ENCODE peak calls at places on chromosomes 5 and 9, in seven cellular contexts. One of them, this sample, is unnamed.

GRCh38 chr5:14265574-14265973 is 122.4 kb downstream of the TRIO start:
- DNase-seq in nephron progenitor cell: no peak
- DNase-seq in fibroblast of mammary gland: peak
- DNase-seq in GM13977: no peak
- DNase-seq in PC-9: peak
- DNase-seq in foreskin fibroblast: peak
- DNase-seq in GM20000: no peak
- DNase-seq in this sample: no peak

GRCh38 chr5:118253401-118254061 is 734.8 kb downstream of the DTWD2 start:
- DNase-seq in GM20000: no peak
- DNase-seq in GM13977: no peak
- DNase-seq in nephron progenitor cell: no peak
- DNase-seq in foreskin fibroblast: no peak
- DNase-seq in fibroblast of mammary gland: no peak
- DNase-seq in PC-9: no peak
- DNase-seq in this sample: no peak

GRCh38 chr5:6717687-6718086 is 4.5 kb downstream of the TENT4A start:
- DNase-seq in GM13977: no peak
- DNase-seq in nephron progenitor cell: no peak
- DNase-seq in fibroblast of mammary gland: no peak
- DNase-seq in GM20000: no peak
- DNase-seq in PC-9: no peak
- DNase-seq in foreskin fibroblast: no peak
- DNase-seq in this sample: no peak

GRCh38 chr5:149618581-149619248 is 37.4 kb downstream of the ARHGEF37 start:
- DNase-seq in fibroblast of mammary gland: peak
- DNase-seq in foreskin fibroblast: peak
- DNase-seq in PC-9: peak
- DNase-seq in GM20000: peak
- DNase-seq in nephron progenitor cell: peak
- DNase-seq in GM13977: peak
- DNase-seq in this sample: peak

GRCh38 chr5:51650824-51651223 is 267.6 kb downstream of the ISL1 start:
- DNase-seq in PC-9: no peak
- DNase-seq in nephron progenitor cell: no peak
- DNase-seq in GM20000: no peak
- DNase-seq in GM13977: no peak
- DNase-seq in fibroblast of mammary gland: no peak
- DNase-seq in foreskin fibroblast: no peak
- DNase-seq in this sample: no peak

GRCh38 chr9:110502842-110503241 is 76.7 kb downstream of the SVEP1 start:
- DNase-seq in fibroblast of mammary gland: no peak
- DNase-seq in PC-9: no peak
- DNase-seq in GM13977: no peak
- DNase-seq in GM20000: no peak
- DNase-seq in nephron progenitor cell: no peak
- DNase-seq in foreskin fibroblast: no peak
- DNase-seq in this sample: no peak

GRCh38 chr5:124239572-124239971 is 506.9 kb downstream of the ZNF608 start:
- DNase-seq in GM13977: no peak
- DNase-seq in nephron progenitor cell: no peak
- DNase-seq in fibroblast of mammary gland: peak
- DNase-seq in foreskin fibroblast: no peak
- DNase-seq in GM20000: no peak
- DNase-seq in PC-9: no peak
- DNase-seq in this sample: no peak

GRCh38 chr5:61467766-61468482 is 135.9 kb downstream of the ZSWIM6 start:
- DNase-seq in foreskin fibroblast: no peak
- DNase-seq in GM13977: no peak
- DNase-seq in fibroblast of mammary gland: peak
- DNase-seq in PC-9: peak
- DNase-seq in nephron progenitor cell: no peak
- DNase-seq in GM20000: no peak
- DNase-seq in this sample: no peak

GRCh38 chr5:135491552-135492318 is 39.6 kb upstream of the TIFAB start:
- DNase-seq in PC-9: peak
- DNase-seq in GM13977: no peak
- DNase-seq in foreskin fibroblast: no peak
- DNase-seq in nephron progenitor cell: peak
- DNase-seq in fibroblast of mammary gland: no peak
- DNase-seq in GM20000: no peak
- DNase-seq in this sample: no peak

GRCh38 chr5:173895766-173896165 is 7.6 kb downstream of the CPEB4 start:
- DNase-seq in foreskin fibroblast: no peak
- DNase-seq in fibroblast of mammary gland: no peak
- DNase-seq in GM20000: no peak
- DNase-seq in nephron progenitor cell: no peak
- DNase-seq in GM13977: no peak
- DNase-seq in PC-9: no peak
- DNase-seq in this sample: no peak
- TF ChIP-seq CTCF in foreskin fibroblast: no peak
- TF ChIP-seq CTCF in fibroblast of mammary gland: no peak
- TF ChIP-seq CTCF in GM20000: no peak
- TF ChIP-seq CTCF in nephron progenitor cell: no peak
- TF ChIP-seq CTCF in GM13977: no peak
- TF ChIP-seq CTCF in PC-9: no peak
- TF ChIP-seq CTCF in this sample: no peak

GRCh38 chr5:23740029-23740428 is 232.6 kb downstream of the PRDM9 start:
- DNase-seq in fibroblast of mammary gland: peak
- DNase-seq in nephron progenitor cell: no peak
- DNase-seq in GM13977: no peak
- DNase-seq in foreskin fibroblast: no peak
- DNase-seq in GM20000: no peak
- DNase-seq in PC-9: no peak
- DNase-seq in this sample: no peak

GRCh38 chr5:23742701-23743100 is 235.3 kb downstream of the PRDM9 start:
- DNase-seq in PC-9: no peak
- DNase-seq in GM13977: no peak
- DNase-seq in foreskin fibroblast: no peak
- DNase-seq in fibroblast of mammary gland: peak
- DNase-seq in nephron progenitor cell: no peak
- DNase-seq in GM20000: no peak
- DNase-seq in this sample: no peak
- TF ChIP-seq CTCF in PC-9: no peak
- TF ChIP-seq CTCF in GM13977: no peak
- TF ChIP-seq CTCF in foreskin fibroblast: no peak
- TF ChIP-seq CTCF in fibroblast of mammary gland: no peak
- TF ChIP-seq CTCF in nephron progenitor cell: no peak
- TF ChIP-seq CTCF in GM20000: no peak
- TF ChIP-seq CTCF in this sample: no peak

GRCh38 chr5:36932699-36933098 is 56.1 kb downstream of the NIPBL start:
- DNase-seq in foreskin fibroblast: no peak
- DNase-seq in PC-9: no peak
- DNase-seq in GM13977: no peak
- DNase-seq in GM20000: no peak
- DNase-seq in fibroblast of mammary gland: no peak
- DNase-seq in nephron progenitor cell: no peak
- DNase-seq in this sample: no peak

GRCh38 chr5:36936309-36936708 is 59.7 kb downstream of the NIPBL start:
- DNase-seq in fibroblast of mammary gland: no peak
- DNase-seq in nephron progenitor cell: no peak
- DNase-seq in foreskin fibroblast: no peak
- DNase-seq in GM13977: no peak
- DNase-seq in GM20000: no peak
- DNase-seq in PC-9: no peak
- DNase-seq in this sample: no peak

GRCh38 chr5:36934740-36935356 is 58.3 kb downstream of the NIPBL start:
- DNase-seq in PC-9: no peak
- DNase-seq in GM20000: no peak
- DNase-seq in nephron progenitor cell: no peak
- DNase-seq in GM13977: no peak
- DNase-seq in fibroblast of mammary gland: peak
- DNase-seq in foreskin fibroblast: no peak
- DNase-seq in this sample: no peak

GRCh38 chr5:36938129-36938528 is 61.6 kb downstream of the NIPBL start:
- DNase-seq in GM13977: no peak
- DNase-seq in nephron progenitor cell: no peak
- DNase-seq in GM20000: no peak
- DNase-seq in PC-9: no peak
- DNase-seq in foreskin fibroblast: no peak
- DNase-seq in fibroblast of mammary gland: no peak
- DNase-seq in this sample: no peak

GRCh38 chr5:36935805-36936204 is 59.2 kb downstream of the NIPBL start:
- DNase-seq in PC-9: no peak
- DNase-seq in fibroblast of mammary gland: no peak
- DNase-seq in GM20000: no peak
- DNase-seq in foreskin fibroblast: no peak
- DNase-seq in GM13977: no peak
- DNase-seq in nephron progenitor cell: no peak
- DNase-seq in this sample: no peak
- TF ChIP-seq CTCF in PC-9: no peak
- TF ChIP-seq CTCF in fibroblast of mammary gland: no peak
- TF ChIP-seq CTCF in GM20000: no peak
- TF ChIP-seq CTCF in foreskin fibroblast: no peak
- TF ChIP-seq CTCF in GM13977: no peak
- TF ChIP-seq CTCF in nephron progenitor cell: no peak
- TF ChIP-seq CTCF in this sample: no peak

DNA sequence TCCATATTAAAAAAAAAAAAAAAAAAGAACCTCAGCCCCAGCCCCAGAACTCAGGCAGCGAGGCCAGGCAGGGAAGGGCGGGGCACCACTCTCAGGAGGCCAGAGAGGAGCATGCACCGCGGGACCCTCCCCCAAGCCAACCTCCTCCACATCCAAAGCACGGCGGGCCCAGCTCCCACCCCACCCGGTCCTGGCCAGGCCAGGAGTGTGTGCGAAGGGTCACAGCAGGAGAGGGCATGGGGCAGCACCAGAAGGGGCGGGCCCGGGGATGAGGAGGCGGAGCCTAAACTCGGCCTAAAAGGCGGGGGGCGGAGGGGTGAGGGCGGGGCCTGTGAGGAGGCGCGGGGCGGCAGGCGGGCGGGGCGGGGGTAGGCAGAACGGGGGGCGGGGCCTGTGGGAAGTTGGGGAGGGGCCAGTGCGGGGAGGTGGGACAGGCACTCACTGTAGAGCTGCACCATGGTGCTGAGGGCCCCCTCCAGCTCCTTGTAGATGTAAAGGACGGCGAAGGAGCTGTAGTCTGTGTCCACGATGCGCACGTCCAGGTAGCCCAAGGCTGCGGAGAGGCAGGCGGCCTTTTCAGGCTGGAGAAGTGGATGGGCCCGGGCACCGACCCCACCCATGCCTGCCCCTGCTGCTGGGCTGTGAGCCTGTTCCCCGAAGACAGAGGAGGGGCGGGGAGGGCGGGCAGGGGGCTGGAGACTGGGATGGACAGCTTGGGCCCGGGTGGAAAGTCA is 1.2 kb downstream of the LCN15 start:
- DNase-seq in GM13977: peak
- DNase-seq in fibroblast of mammary gland: peak
- DNase-seq in PC-9: peak
- DNase-seq in foreskin fibroblast: no peak
- DNase-seq in nephron progenitor cell: peak
- DNase-seq in GM20000: peak
- DNase-seq in this sample: no peak
- TF ChIP-seq CTCF in GM13977: no peak
- TF ChIP-seq CTCF in fibroblast of mammary gland: no peak
- TF ChIP-seq CTCF in PC-9: no peak
- TF ChIP-seq CTCF in foreskin fibroblast: no peak
- TF ChIP-seq CTCF in nephron progenitor cell: no peak
- TF ChIP-seq CTCF in GM20000: no peak
- TF ChIP-seq CTCF in this sample: no peak

GRCh38 chr5:174312270-174312617 is 266.7 kb downstream of the NSG2 start:
- DNase-seq in PC-9: no peak
- DNase-seq in GM13977: no peak
- DNase-seq in fibroblast of mammary gland: no peak
- DNase-seq in GM20000: no peak
- DNase-seq in nephron progenitor cell: no peak
- DNase-seq in foreskin fibroblast: no peak
- DNase-seq in this sample: no peak
- TF ChIP-seq CTCF in PC-9: no peak
- TF ChIP-seq CTCF in GM13977: no peak
- TF ChIP-seq CTCF in fibroblast of mammary gland: no peak
- TF ChIP-seq CTCF in GM20000: no peak
- TF ChIP-seq CTCF in nephron progenitor cell: no peak
- TF ChIP-seq CTCF in foreskin fibroblast: no peak
- TF ChIP-seq CTCF in this sample: no peak

GRCh38 chr9:34501889-34502425 is 20.8 kb downstream of the ENHO start:
- DNase-seq in nephron progenitor cell: no peak
- DNase-seq in fibroblast of mammary gland: peak
- DNase-seq in foreskin fibroblast: peak
- DNase-seq in PC-9: no peak
- DNase-seq in GM20000: no peak
- DNase-seq in GM13977: no peak
- DNase-seq in this sample: no peak
- TF ChIP-seq CTCF in nephron progenitor cell: peak
- TF ChIP-seq CTCF in fibroblast of mammary gland: peak
- TF ChIP-seq CTCF in foreskin fibroblast: no peak
- TF ChIP-seq CTCF in PC-9: no peak
- TF ChIP-seq CTCF in GM20000: no peak
- TF ChIP-seq CTCF in GM13977: no peak
- TF ChIP-seq CTCF in this sample: no peak

DNA sequence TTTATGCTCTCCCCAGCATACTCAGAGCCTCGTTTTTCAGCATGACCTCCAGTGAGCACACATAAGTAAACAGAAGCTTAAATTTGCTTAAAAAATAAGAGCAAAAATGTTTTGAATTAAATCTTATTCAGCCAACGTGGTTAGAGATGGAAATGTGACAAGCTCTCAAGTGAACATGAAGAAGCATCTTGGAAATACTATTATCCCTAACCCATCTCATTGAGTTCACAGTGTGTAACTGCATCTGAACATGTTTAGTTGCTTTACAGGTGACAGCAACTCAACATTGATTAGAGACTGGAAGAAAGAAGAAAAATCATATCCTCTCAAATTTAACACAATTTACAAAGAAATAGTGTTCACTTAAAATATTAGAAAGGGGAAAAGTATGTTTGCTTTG is 1785.1 kb downstream of the MAT2B start:
- DNase-seq in foreskin fibroblast: no peak
- DNase-seq in nephron progenitor cell: no peak
- DNase-seq in GM13977: no peak
- DNase-seq in fibroblast of mammary gland: no peak
- DNase-seq in PC-9: no peak
- DNase-seq in GM20000: no peak
- DNase-seq in this sample: no peak
- TF ChIP-seq CTCF in foreskin fibroblast: no peak
- TF ChIP-seq CTCF in nephron progenitor cell: no peak
- TF ChIP-seq CTCF in GM13977: no peak
- TF ChIP-seq CTCF in fibroblast of mammary gland: no peak
- TF ChIP-seq CTCF in PC-9: no peak
- TF ChIP-seq CTCF in GM20000: no peak
- TF ChIP-seq CTCF in this sample: no peak

This sample was measured in Calu3.